ENCODE peak calls at places on chromosomes 13 and 19, in eight cellular contexts. One of them, this sample, is unnamed.

GRCh38 chr19:3551808-3552095 is 5.6 kb downstream of the MFSD12 start:
- DNase-seq in RWPE2: no peak
- DNase-seq in fibroblast of the aortic adventitia: no peak
- DNase-seq in lower lobe of right lung: peak
- DNase-seq in bronchial epithelial cell: no peak
- DNase-seq in BE2C: no peak
- DNase-seq in AG10803: no peak
- DNase-seq in breast epithelium: no peak
- DNase-seq in this sample: no peak

GRCh38 chr19:49560358-49560900 is 19.9 kb downstream of the NOSIP start:
- DNase-seq in breast epithelium: no peak
- DNase-seq in BE2C: no peak
- DNase-seq in fibroblast of the aortic adventitia: no peak
- DNase-seq in AG10803: no peak
- DNase-seq in bronchial epithelial cell: no peak
- DNase-seq in RWPE2: no peak
- DNase-seq in lower lobe of right lung: no peak
- DNase-seq in this sample: no peak

GRCh38 chr13:72204291-72204690 is 337.3 kb upstream of the DACH1 start:
- DNase-seq in lower lobe of right lung: no peak
- DNase-seq in BE2C: no peak
- DNase-seq in AG10803: peak
- DNase-seq in fibroblast of the aortic adventitia: peak
- DNase-seq in bronchial epithelial cell: peak
- DNase-seq in RWPE2: no peak
- DNase-seq in breast epithelium: no peak
- DNase-seq in this sample: no peak

GRCh38 chr19:3073159-3073563 is 10.9 kb upstream of the TLE5 start:
- DNase-seq in breast epithelium: no peak
- DNase-seq in lower lobe of right lung: no peak
- DNase-seq in bronchial epithelial cell: peak
- DNase-seq in fibroblast of the aortic adventitia: peak
- DNase-seq in AG10803: peak
- DNase-seq in RWPE2: no peak
- DNase-seq in BE2C: peak
- DNase-seq in this sample: no peak

GRCh38 chr19:37997911-37998344 is 90.9 kb downstream of the SIPA1L3 start:
- DNase-seq in RWPE2: no peak
- DNase-seq in AG10803: peak
- DNase-seq in fibroblast of the aortic adventitia: peak
- DNase-seq in bronchial epithelial cell: peak
- DNase-seq in breast epithelium: no peak
- DNase-seq in BE2C: no peak
- DNase-seq in lower lobe of right lung: no peak
- DNase-seq in this sample: no peak

GRCh38 chr13:25292301-25292700 is 5.0 kb upstream of the MTMR6 start:
- DNase-seq in lower lobe of right lung: no peak
- DNase-seq in breast epithelium: no peak
- DNase-seq in RWPE2: no peak
- DNase-seq in bronchial epithelial cell: peak
- DNase-seq in AG10803: no peak
- DNase-seq in BE2C: no peak
- DNase-seq in fibroblast of the aortic adventitia: no peak
- DNase-seq in this sample: no peak

GRCh38 chr13:63490149-63490548 is 2074.5 kb upstream of the PCDH20 start:
- DNase-seq in BE2C: no peak
- DNase-seq in bronchial epithelial cell: no peak
- DNase-seq in AG10803: no peak
- DNase-seq in lower lobe of right lung: no peak
- DNase-seq in RWPE2: no peak
- DNase-seq in breast epithelium: no peak
- DNase-seq in fibroblast of the aortic adventitia: no peak
- DNase-seq in this sample: no peak

GRCh38 chr13:77779461-77780272 is 82.2 kb downstream of the SLAIN1 start:
- DNase-seq in fibroblast of the aortic adventitia: peak
- DNase-seq in RWPE2: no peak
- DNase-seq in bronchial epithelial cell: peak
- DNase-seq in breast epithelium: no peak
- DNase-seq in AG10803: peak
- DNase-seq in lower lobe of right lung: peak
- DNase-seq in BE2C: peak
- DNase-seq in this sample: no peak

GRCh38 chr13:24900507-24900906 is 136.5 kb downstream of the RNF17 start:
- DNase-seq in BE2C: no peak
- DNase-seq in bronchial epithelial cell: no peak
- DNase-seq in lower lobe of right lung: no peak
- DNase-seq in AG10803: no peak
- DNase-seq in breast epithelium: no peak
- DNase-seq in fibroblast of the aortic adventitia: no peak
- DNase-seq in RWPE2: no peak
- DNase-seq in this sample: no peak

GRCh38 chr13:104586010-104586746 is 1520.0 kb upstream of the SLC10A2 start:
- DNase-seq in lower lobe of right lung: no peak
- DNase-seq in bronchial epithelial cell: peak
- DNase-seq in AG10803: no peak
- DNase-seq in fibroblast of the aortic adventitia: peak
- DNase-seq in breast epithelium: no peak
- DNase-seq in RWPE2: no peak
- DNase-seq in BE2C: peak
- DNase-seq in this sample: no peak

GRCh38 chr19:39032164-39032918 is at the start of gene FBXO27:
- DNase-seq in bronchial epithelial cell: peak
- DNase-seq in fibroblast of the aortic adventitia: no peak
- DNase-seq in breast epithelium: no peak
- DNase-seq in BE2C: no peak
- DNase-seq in RWPE2: peak
- DNase-seq in AG10803: no peak
- DNase-seq in lower lobe of right lung: peak
- DNase-seq in this sample: no peak

GRCh38 chr19:39030854-39031367 is 1.4 kb downstream of the FBXO27 start:
- DNase-seq in lower lobe of right lung: no peak
- DNase-seq in RWPE2: no peak
- DNase-seq in AG10803: no peak
- DNase-seq in breast epithelium: no peak
- DNase-seq in BE2C: no peak
- DNase-seq in fibroblast of the aortic adventitia: no peak
- DNase-seq in bronchial epithelial cell: no peak
- DNase-seq in this sample: no peak

GRCh38 chr19:39037194-39037593 is 4.8 kb upstream of the FBXO27 start:
- DNase-seq in lower lobe of right lung: no peak
- DNase-seq in BE2C: no peak
- DNase-seq in fibroblast of the aortic adventitia: no peak
- DNase-seq in RWPE2: no peak
- DNase-seq in breast epithelium: no peak
- DNase-seq in bronchial epithelial cell: no peak
- DNase-seq in AG10803: no peak
- DNase-seq in this sample: no peak

DNA sequence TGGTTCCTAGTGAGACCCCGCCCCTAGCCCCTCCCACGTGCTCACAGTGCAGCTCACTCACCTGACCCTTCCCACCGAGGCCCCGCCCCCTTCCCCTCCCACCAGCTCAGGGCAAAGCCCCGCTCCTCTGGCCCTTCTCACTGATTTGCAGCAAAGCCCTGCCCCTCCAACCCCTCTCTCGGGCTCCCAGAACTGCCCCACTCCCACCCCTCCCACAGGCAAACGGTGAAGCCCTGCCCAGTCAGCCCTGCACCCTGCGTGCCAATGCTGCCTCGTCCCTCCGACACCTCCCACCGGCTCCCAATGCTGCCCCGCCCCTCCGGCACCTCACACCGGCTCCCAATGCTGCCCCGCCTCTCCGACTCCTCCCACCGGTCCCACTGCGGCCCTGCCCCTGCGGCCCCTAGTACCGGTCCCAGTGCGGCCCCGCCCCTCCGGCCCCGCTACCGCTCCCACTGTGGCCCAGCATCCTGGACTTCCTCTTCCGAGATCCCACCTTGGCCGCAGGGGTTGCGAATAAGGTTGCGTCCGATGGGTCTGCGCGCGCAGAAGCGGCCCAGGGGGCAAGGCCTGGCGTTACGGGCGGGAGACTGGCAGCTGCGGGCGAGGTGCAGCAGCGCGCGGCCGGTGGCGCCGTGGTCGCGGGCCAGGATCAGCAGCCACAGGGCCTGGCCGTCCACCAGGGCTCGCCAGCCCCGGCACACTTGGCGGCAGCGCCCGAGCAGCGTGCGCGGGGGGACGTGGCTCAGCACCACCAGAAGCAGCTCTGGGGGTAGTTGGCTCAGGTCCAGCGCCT is 783 bp downstream of the FBXO27 start:
- DNase-seq in lower lobe of right lung: peak
- DNase-seq in BE2C: peak
- DNase-seq in AG10803: peak
- DNase-seq in fibroblast of the aortic adventitia: peak
- DNase-seq in RWPE2: peak
- DNase-seq in bronchial epithelial cell: peak
- DNase-seq in breast epithelium: peak
- DNase-seq in this sample: peak
- TF ChIP-seq CTCF in lower lobe of right lung: no peak
- TF ChIP-seq CTCF in BE2C: no peak
- TF ChIP-seq CTCF in AG10803: no peak
- TF ChIP-seq CTCF in fibroblast of the aortic adventitia: no peak
- TF ChIP-seq CTCF in RWPE2: no peak
- TF ChIP-seq CTCF in bronchial epithelial cell: no peak
- TF ChIP-seq CTCF in breast epithelium: no peak
- TF ChIP-seq CTCF in this sample: no peak

GRCh38 chr19:29478578-29479565 is 46.9 kb upstream of the VSTM2B start:
- DNase-seq in RWPE2: no peak
- DNase-seq in AG10803: peak
- DNase-seq in lower lobe of right lung: no peak
- DNase-seq in bronchial epithelial cell: no peak
- DNase-seq in breast epithelium: no peak
- DNase-seq in fibroblast of the aortic adventitia: no peak
- DNase-seq in BE2C: peak
- DNase-seq in this sample: no peak
- TF ChIP-seq CTCF in RWPE2: peak
- TF ChIP-seq CTCF in AG10803: peak
- TF ChIP-seq CTCF in lower lobe of right lung: peak
- TF ChIP-seq CTCF in bronchial epithelial cell: no peak
- TF ChIP-seq CTCF in breast epithelium: no peak
- TF ChIP-seq CTCF in fibroblast of the aortic adventitia: peak
- TF ChIP-seq CTCF in BE2C: peak
- TF ChIP-seq CTCF in this sample: no peak

DNA sequence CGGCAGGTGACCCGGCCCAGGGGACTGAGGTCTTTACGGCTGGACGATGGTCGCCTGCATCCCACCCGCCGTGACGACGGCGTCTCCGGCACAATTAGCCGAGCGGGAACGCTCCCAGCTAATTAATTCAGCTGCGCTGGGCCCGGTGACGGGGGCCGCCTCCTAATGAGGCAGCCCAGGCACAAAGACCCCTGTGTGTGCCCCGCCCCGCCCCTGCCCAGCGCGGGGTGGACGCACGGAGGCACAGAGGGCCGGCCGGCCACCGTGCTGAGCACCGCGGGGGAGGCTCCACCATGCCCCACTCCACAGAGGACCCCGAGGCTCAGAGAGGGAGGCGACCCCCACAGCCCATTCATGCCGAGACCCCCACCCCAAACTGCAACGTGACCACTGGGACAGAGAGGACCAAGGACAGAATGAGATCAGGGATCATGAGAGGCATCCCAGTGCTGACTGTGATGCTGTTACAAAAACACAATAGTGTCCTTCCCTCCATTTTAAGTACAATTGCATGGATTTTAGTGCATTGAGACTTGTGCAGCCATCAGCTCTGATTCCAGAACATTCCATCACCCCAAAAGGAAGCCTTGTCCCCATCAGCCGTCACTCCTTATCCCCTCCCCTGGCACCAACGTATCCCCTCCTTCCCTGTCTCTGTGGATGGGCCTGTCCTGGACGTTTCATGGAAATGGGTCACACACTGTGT is 17.0 kb downstream of the EFNA2 start:
- DNase-seq in AG10803: no peak
- DNase-seq in RWPE2: no peak
- DNase-seq in BE2C: no peak
- DNase-seq in breast epithelium: no peak
- DNase-seq in fibroblast of the aortic adventitia: no peak
- DNase-seq in lower lobe of right lung: no peak
- DNase-seq in bronchial epithelial cell: no peak
- DNase-seq in this sample: no peak
- TF ChIP-seq CTCF in AG10803: no peak
- TF ChIP-seq CTCF in RWPE2: no peak
- TF ChIP-seq CTCF in BE2C: no peak
- TF ChIP-seq CTCF in breast epithelium: no peak
- TF ChIP-seq CTCF in fibroblast of the aortic adventitia: no peak
- TF ChIP-seq CTCF in lower lobe of right lung: no peak
- TF ChIP-seq CTCF in bronchial epithelial cell: no peak
- TF ChIP-seq CTCF in this sample: no peak

GRCh38 chr19:31314156-31314555 is 35.1 kb downstream of the TSHZ3 start:
- DNase-seq in BE2C: no peak
- DNase-seq in fibroblast of the aortic adventitia: no peak
- DNase-seq in breast epithelium: no peak
- DNase-seq in bronchial epithelial cell: no peak
- DNase-seq in RWPE2: no peak
- DNase-seq in AG10803: no peak
- DNase-seq in lower lobe of right lung: no peak
- DNase-seq in this sample: no peak

GRCh38 chr19:31313291-31314030 is 35.8 kb downstream of the TSHZ3 start:
- DNase-seq in breast epithelium: no peak
- DNase-seq in fibroblast of the aortic adventitia: no peak
- DNase-seq in RWPE2: no peak
- DNase-seq in lower lobe of right lung: no peak
- DNase-seq in BE2C: no peak
- DNase-seq in AG10803: no peak
- DNase-seq in bronchial epithelial cell: no peak
- DNase-seq in this sample: no peak

GRCh38 chr19:31315621-31316011 is 33.6 kb downstream of the TSHZ3 start:
- DNase-seq in lower lobe of right lung: no peak
- DNase-seq in AG10803: no peak
- DNase-seq in fibroblast of the aortic adventitia: peak
- DNase-seq in breast epithelium: no peak
- DNase-seq in BE2C: no peak
- DNase-seq in bronchial epithelial cell: no peak
- DNase-seq in RWPE2: no peak
- DNase-seq in this sample: no peak

GRCh38 chr19:31316201-31316951 is 32.9 kb downstream of the TSHZ3 start:
- DNase-seq in fibroblast of the aortic adventitia: peak
- DNase-seq in lower lobe of right lung: no peak
- DNase-seq in breast epithelium: no peak
- DNase-seq in RWPE2: no peak
- DNase-seq in BE2C: no peak
- DNase-seq in AG10803: peak
- DNase-seq in bronchial epithelial cell: no peak
- DNase-seq in this sample: no peak

DNA sequence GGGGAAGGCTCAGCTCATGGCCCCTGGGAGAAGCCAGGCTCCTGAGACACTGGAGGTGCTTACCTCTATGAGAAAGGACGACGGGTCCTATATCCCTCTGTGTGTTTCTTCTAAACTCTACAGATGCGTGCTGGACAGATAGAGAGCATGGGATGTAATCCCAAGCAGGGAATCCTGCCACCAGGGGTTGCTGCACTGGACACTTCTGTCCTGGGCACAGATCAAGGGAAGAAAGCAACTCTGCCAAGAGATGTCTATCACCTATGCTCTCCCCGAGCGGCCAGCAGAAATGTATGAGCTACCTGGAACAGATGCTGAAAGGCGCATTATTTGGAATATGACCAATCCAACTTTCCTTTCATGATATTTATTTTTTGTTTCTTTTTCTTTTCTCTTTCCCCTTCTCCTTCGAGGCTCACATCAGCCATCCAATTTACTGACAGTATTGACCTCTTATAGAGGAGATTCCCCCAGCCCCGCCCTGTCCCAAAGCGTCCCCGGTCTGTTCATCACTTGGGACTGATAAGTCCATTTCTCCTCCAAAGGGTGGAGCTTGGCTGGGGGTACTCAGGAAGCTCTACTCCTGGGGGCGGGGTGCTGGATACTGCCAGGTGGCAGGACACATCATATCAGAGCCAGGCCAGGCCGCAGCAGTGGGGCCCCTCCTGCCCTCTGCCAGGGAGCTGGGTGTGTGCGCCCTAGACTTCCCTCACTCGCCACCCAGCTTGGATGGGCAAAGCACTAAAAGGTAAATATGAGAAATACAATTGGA is 34.2 kb downstream of the TSHZ3 start:
- DNase-seq in BE2C: peak
- DNase-seq in bronchial epithelial cell: no peak
- DNase-seq in AG10803: no peak
- DNase-seq in fibroblast of the aortic adventitia: peak
- DNase-seq in breast epithelium: no peak
- DNase-seq in lower lobe of right lung: no peak
- DNase-seq in RWPE2: no peak
- DNase-seq in this sample: no peak
- TF ChIP-seq CTCF in BE2C: peak
- TF ChIP-seq CTCF in bronchial epithelial cell: peak
- TF ChIP-seq CTCF in AG10803: peak
- TF ChIP-seq CTCF in fibroblast of the aortic adventitia: peak
- TF ChIP-seq CTCF in breast epithelium: no peak
- TF ChIP-seq CTCF in lower lobe of right lung: no peak
- TF ChIP-seq CTCF in RWPE2: no peak
- TF ChIP-seq CTCF in this sample: no peak